ENCODE peak calls at places on chromosomes 6 and 20, in ten cellular contexts. One of them, this sample, is unnamed.

GRCh38 chr20:61933481-61933950 is 132.2 kb downstream of the TAF4 start:
- DNase-seq in NB4: no peak
- DNase-seq in esophagus muscularis mucosa: no peak
- DNase-seq in brain microvascular endothelial cell: no peak
- DNase-seq in mesothelial cell of epicardium: no peak
- DNase-seq in HFFc6: no peak
- DNase-seq in AG10803: no peak
- DNase-seq in AG04449: no peak
- DNase-seq in LNCaP clone FGC: no peak
- DNase-seq in fibroblast of the aortic adventitia: no peak
- DNase-seq in this sample: peak

GRCh38 chr6:53544050-53544499 is 826 bp downstream of the GCLC start:
- DNase-seq in HFFc6: no peak
- DNase-seq in AG10803: no peak
- DNase-seq in LNCaP clone FGC: no peak
- DNase-seq in brain microvascular endothelial cell: no peak
- DNase-seq in NB4: no peak
- DNase-seq in AG04449: no peak
- DNase-seq in esophagus muscularis mucosa: no peak
- DNase-seq in mesothelial cell of epicardium: no peak
- DNase-seq in fibroblast of the aortic adventitia: peak
- DNase-seq in this sample: no peak

GRCh38 chr6:166203003-166203640 is 35.5 kb upstream of the TBXT start:
- DNase-seq in brain microvascular endothelial cell: no peak
- DNase-seq in AG10803: no peak
- DNase-seq in mesothelial cell of epicardium: no peak
- DNase-seq in HFFc6: no peak
- DNase-seq in LNCaP clone FGC: no peak
- DNase-seq in NB4: no peak
- DNase-seq in esophagus muscularis mucosa: no peak
- DNase-seq in fibroblast of the aortic adventitia: no peak
- DNase-seq in AG04449: no peak
- DNase-seq in this sample: no peak

GRCh38 chr6:86744048-86744447 is 193.3 kb upstream of the HTR1E start:
- DNase-seq in esophagus muscularis mucosa: no peak
- DNase-seq in fibroblast of the aortic adventitia: no peak
- DNase-seq in HFFc6: no peak
- DNase-seq in NB4: no peak
- DNase-seq in LNCaP clone FGC: no peak
- DNase-seq in AG04449: no peak
- DNase-seq in AG10803: no peak
- DNase-seq in brain microvascular endothelial cell: no peak
- DNase-seq in mesothelial cell of epicardium: no peak
- DNase-seq in this sample: no peak

GRCh38 chr6:168103036-168103830 is 24.2 kb upstream of the FRMD1 start:
- DNase-seq in esophagus muscularis mucosa: no peak
- DNase-seq in brain microvascular endothelial cell: no peak
- DNase-seq in LNCaP clone FGC: no peak
- DNase-seq in fibroblast of the aortic adventitia: no peak
- DNase-seq in AG04449: no peak
- DNase-seq in NB4: no peak
- DNase-seq in HFFc6: no peak
- DNase-seq in AG10803: no peak
- DNase-seq in mesothelial cell of epicardium: no peak
- DNase-seq in this sample: peak

GRCh38 chr20:46970937-46971630 is 76.4 kb downstream of the EYA2 start:
- DNase-seq in fibroblast of the aortic adventitia: peak
- DNase-seq in brain microvascular endothelial cell: peak
- DNase-seq in AG04449: peak
- DNase-seq in HFFc6: peak
- DNase-seq in NB4: peak
- DNase-seq in AG10803: peak
- DNase-seq in LNCaP clone FGC: peak
- DNase-seq in esophagus muscularis mucosa: no peak
- DNase-seq in mesothelial cell of epicardium: no peak
- DNase-seq in this sample: no peak

GRCh38 chr6:5584072-5584471 is 322.8 kb downstream of the FARS2 start:
- DNase-seq in mesothelial cell of epicardium: no peak
- DNase-seq in LNCaP clone FGC: no peak
- DNase-seq in HFFc6: peak
- DNase-seq in NB4: no peak
- DNase-seq in fibroblast of the aortic adventitia: peak
- DNase-seq in esophagus muscularis mucosa: no peak
- DNase-seq in AG04449: peak
- DNase-seq in brain microvascular endothelial cell: peak
- DNase-seq in AG10803: peak
- DNase-seq in this sample: no peak

GRCh38 chr6:41489284-41489851 is 56.8 kb upstream of the FOXP4 start:
- DNase-seq in HFFc6: no peak
- DNase-seq in AG10803: peak
- DNase-seq in brain microvascular endothelial cell: no peak
- DNase-seq in LNCaP clone FGC: no peak
- DNase-seq in NB4: no peak
- DNase-seq in mesothelial cell of epicardium: no peak
- DNase-seq in esophagus muscularis mucosa: no peak
- DNase-seq in fibroblast of the aortic adventitia: peak
- DNase-seq in AG04449: no peak
- DNase-seq in this sample: no peak

GRCh38 chr6:13362432-13362831 is 34.1 kb upstream of the TBC1D7 start:
- DNase-seq in HFFc6: peak
- DNase-seq in NB4: no peak
- DNase-seq in mesothelial cell of epicardium: no peak
- DNase-seq in AG10803: peak
- DNase-seq in LNCaP clone FGC: no peak
- DNase-seq in AG04449: no peak
- DNase-seq in esophagus muscularis mucosa: no peak
- DNase-seq in brain microvascular endothelial cell: no peak
- DNase-seq in fibroblast of the aortic adventitia: peak
- DNase-seq in this sample: no peak

GRCh38 chr6:132479131-132479530 is 33.8 kb downstream of the STX7 start:
- DNase-seq in mesothelial cell of epicardium: no peak
- DNase-seq in AG10803: peak
- DNase-seq in esophagus muscularis mucosa: no peak
- DNase-seq in NB4: no peak
- DNase-seq in fibroblast of the aortic adventitia: peak
- DNase-seq in brain microvascular endothelial cell: no peak
- DNase-seq in LNCaP clone FGC: no peak
- DNase-seq in AG04449: no peak
- DNase-seq in HFFc6: no peak
- DNase-seq in this sample: no peak

GRCh38 chr6:11592289-11592906 is 54.8 kb downstream of the TMEM170B start:
- DNase-seq in LNCaP clone FGC: no peak
- DNase-seq in brain microvascular endothelial cell: no peak
- DNase-seq in mesothelial cell of epicardium: no peak
- DNase-seq in AG10803: no peak
- DNase-seq in NB4: no peak
- DNase-seq in esophagus muscularis mucosa: peak
- DNase-seq in AG04449: no peak
- DNase-seq in fibroblast of the aortic adventitia: peak
- DNase-seq in HFFc6: no peak
- DNase-seq in this sample: no peak

GRCh38 chr6:11596640-11597237 is 59.2 kb downstream of the TMEM170B start:
- DNase-seq in AG04449: no peak
- DNase-seq in esophagus muscularis mucosa: no peak
- DNase-seq in NB4: no peak
- DNase-seq in mesothelial cell of epicardium: no peak
- DNase-seq in brain microvascular endothelial cell: no peak
- DNase-seq in LNCaP clone FGC: no peak
- DNase-seq in HFFc6: no peak
- DNase-seq in AG10803: no peak
- DNase-seq in fibroblast of the aortic adventitia: no peak
- DNase-seq in this sample: no peak

GRCh38 chr6:11593096-11593495 is 55.5 kb downstream of the TMEM170B start:
- DNase-seq in NB4: no peak
- DNase-seq in brain microvascular endothelial cell: no peak
- DNase-seq in LNCaP clone FGC: no peak
- DNase-seq in HFFc6: no peak
- DNase-seq in fibroblast of the aortic adventitia: no peak
- DNase-seq in AG04449: no peak
- DNase-seq in AG10803: no peak
- DNase-seq in esophagus muscularis mucosa: peak
- DNase-seq in mesothelial cell of epicardium: no peak
- DNase-seq in this sample: no peak

GRCh38 chr6:11598687-11599086 is 61.1 kb downstream of the TMEM170B start:
- DNase-seq in LNCaP clone FGC: no peak
- DNase-seq in AG10803: no peak
- DNase-seq in AG04449: no peak
- DNase-seq in fibroblast of the aortic adventitia: no peak
- DNase-seq in HFFc6: no peak
- DNase-seq in mesothelial cell of epicardium: no peak
- DNase-seq in brain microvascular endothelial cell: no peak
- DNase-seq in esophagus muscularis mucosa: peak
- DNase-seq in NB4: no peak
- DNase-seq in this sample: no peak

DNA sequence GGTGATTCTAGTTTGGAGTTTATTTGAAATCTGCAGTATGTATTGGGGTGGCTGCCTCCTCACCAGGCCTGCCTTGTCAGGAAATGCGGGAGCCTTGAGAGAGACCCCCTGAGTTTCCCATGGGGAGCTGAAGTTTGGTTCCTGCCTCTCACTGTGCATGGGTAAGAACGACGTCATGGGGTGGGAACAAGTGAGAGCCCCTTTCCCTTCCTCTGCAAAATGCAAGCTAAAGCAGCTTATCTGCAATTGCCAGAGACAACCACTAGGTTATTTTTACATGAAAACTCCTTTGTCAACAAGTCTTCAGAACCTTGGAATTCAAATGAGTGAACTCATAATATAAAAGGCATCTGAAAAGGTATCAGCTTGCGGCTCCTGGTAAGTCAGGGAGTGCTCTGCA is 58.4 kb downstream of the TMEM170B start:
- DNase-seq in esophagus muscularis mucosa: peak
- DNase-seq in NB4: peak
- DNase-seq in HFFc6: no peak
- DNase-seq in brain microvascular endothelial cell: peak
- DNase-seq in fibroblast of the aortic adventitia: no peak
- DNase-seq in mesothelial cell of epicardium: no peak
- DNase-seq in AG04449: no peak
- DNase-seq in LNCaP clone FGC: no peak
- DNase-seq in AG10803: no peak
- DNase-seq in this sample: no peak
- TF ChIP-seq CTCF in esophagus muscularis mucosa: peak
- TF ChIP-seq CTCF in NB4: peak
- TF ChIP-seq CTCF in HFFc6: peak
- TF ChIP-seq CTCF in brain microvascular endothelial cell: peak
- TF ChIP-seq CTCF in fibroblast of the aortic adventitia: peak
- TF ChIP-seq CTCF in mesothelial cell of epicardium: peak
- TF ChIP-seq CTCF in AG04449: no peak
- TF ChIP-seq CTCF in LNCaP clone FGC: no peak
- TF ChIP-seq CTCF in AG10803: no peak
- TF ChIP-seq CTCF in this sample: peak

DNA sequence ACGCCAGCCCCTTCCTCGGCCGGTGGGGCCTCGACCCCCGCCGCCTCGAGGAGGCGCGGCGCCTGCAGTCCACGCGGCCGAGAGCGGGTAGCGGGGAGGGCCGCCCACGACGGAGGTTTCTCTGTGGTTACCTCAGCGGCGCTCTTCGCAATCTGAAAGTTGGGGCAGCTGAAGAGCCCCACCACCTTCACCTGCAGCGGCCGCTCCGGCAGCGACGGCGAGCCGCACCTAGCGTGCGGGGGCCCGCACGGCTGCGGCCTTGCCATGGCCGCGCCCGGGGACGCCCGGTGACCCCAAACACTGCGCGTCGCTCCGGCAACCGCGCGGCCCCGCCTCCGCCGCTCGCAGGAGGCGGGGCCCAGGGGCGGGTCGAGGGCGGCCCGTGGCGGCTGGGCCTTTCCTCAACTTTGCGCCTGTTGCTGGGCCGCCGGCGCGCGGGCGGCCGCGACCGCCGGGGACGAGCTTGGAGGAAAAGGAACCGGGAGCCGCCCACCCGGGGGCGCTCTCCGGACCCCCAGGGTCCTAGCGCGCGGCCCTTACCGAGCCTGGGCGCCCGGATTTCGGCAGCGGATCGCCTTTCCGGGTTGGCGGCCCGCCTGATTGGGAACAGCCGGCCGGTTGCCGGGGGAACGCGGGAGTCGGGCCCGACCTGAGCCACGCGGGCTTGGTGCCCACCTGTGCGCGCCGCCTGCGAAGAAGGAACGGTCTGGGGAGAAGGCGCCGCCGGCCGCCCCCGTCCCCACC is at the start of the genes PPIL6 and SMPD2:
- DNase-seq in LNCaP clone FGC: peak
- DNase-seq in HFFc6: peak
- DNase-seq in mesothelial cell of epicardium: peak
- DNase-seq in brain microvascular endothelial cell: peak
- DNase-seq in NB4: peak
- DNase-seq in fibroblast of the aortic adventitia: peak
- DNase-seq in AG10803: peak
- DNase-seq in AG04449: no peak
- DNase-seq in esophagus muscularis mucosa: peak
- DNase-seq in this sample: no peak
- TF ChIP-seq CTCF in LNCaP clone FGC: peak
- TF ChIP-seq CTCF in HFFc6: peak
- TF ChIP-seq CTCF in mesothelial cell of epicardium: peak
- TF ChIP-seq CTCF in brain microvascular endothelial cell: peak
- TF ChIP-seq CTCF in NB4: peak
- TF ChIP-seq CTCF in fibroblast of the aortic adventitia: peak
- TF ChIP-seq CTCF in AG10803: peak
- TF ChIP-seq CTCF in AG04449: peak
- TF ChIP-seq CTCF in esophagus muscularis mucosa: peak
- TF ChIP-seq CTCF in this sample: peak

DNA sequence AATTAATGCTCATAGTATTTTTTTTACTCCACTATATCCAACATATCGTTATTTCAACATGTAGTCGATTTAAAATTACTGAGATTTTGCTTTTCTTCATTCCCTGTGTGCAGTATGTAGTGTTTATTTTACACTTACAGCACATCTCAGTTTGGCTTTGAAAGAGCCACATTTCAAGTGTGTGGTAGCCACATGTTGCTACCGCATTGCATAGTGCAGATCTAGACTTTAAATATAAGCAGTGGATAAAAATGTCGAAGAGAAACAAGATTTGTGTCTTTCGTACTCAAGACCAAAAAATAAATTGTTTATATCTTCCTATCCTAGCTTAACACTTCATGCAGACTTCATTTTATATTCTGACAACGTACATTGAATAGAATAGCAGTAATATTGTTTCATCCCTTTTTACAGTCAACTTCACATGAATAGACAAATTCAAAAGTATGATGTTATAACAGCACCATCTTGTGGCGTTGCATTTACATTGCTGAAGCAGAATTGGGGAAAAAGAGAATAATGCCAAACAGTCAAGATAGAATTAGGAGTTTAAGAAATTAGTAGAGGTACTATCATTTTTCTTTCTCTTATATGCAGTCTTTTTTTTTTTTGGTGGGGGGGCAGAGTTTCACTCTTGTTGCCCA is 29.9 kb downstream of the FBXO5 start:
- DNase-seq in AG10803: peak
- DNase-seq in NB4: peak
- DNase-seq in HFFc6: peak
- DNase-seq in mesothelial cell of epicardium: no peak
- DNase-seq in esophagus muscularis mucosa: no peak
- DNase-seq in LNCaP clone FGC: peak
- DNase-seq in brain microvascular endothelial cell: peak
- DNase-seq in AG04449: no peak
- DNase-seq in fibroblast of the aortic adventitia: peak
- DNase-seq in this sample: no peak
- TF ChIP-seq CTCF in AG10803: peak
- TF ChIP-seq CTCF in NB4: peak
- TF ChIP-seq CTCF in HFFc6: peak
- TF ChIP-seq CTCF in mesothelial cell of epicardium: peak
- TF ChIP-seq CTCF in esophagus muscularis mucosa: peak
- TF ChIP-seq CTCF in LNCaP clone FGC: peak
- TF ChIP-seq CTCF in brain microvascular endothelial cell: peak
- TF ChIP-seq CTCF in AG04449: peak
- TF ChIP-seq CTCF in fibroblast of the aortic adventitia: peak
- TF ChIP-seq CTCF in this sample: peak

GRCh38 chr6:43559328-43559727 is 16.5 kb downstream of the XPO5 start:
- DNase-seq in NB4: no peak
- DNase-seq in mesothelial cell of epicardium: no peak
- DNase-seq in LNCaP clone FGC: no peak
- DNase-seq in HFFc6: no peak
- DNase-seq in AG04449: no peak
- DNase-seq in fibroblast of the aortic adventitia: no peak
- DNase-seq in esophagus muscularis mucosa: no peak
- DNase-seq in brain microvascular endothelial cell: no peak
- DNase-seq in AG10803: no peak
- DNase-seq in this sample: no peak
- TF ChIP-seq CTCF in NB4: no peak
- TF ChIP-seq CTCF in mesothelial cell of epicardium: no peak
- TF ChIP-seq CTCF in LNCaP clone FGC: no peak
- TF ChIP-seq CTCF in HFFc6: no peak
- TF ChIP-seq CTCF in AG04449: no peak
- TF ChIP-seq CTCF in fibroblast of the aortic adventitia: no peak
- TF ChIP-seq CTCF in esophagus muscularis mucosa: no peak
- TF ChIP-seq CTCF in brain microvascular endothelial cell: no peak
- TF ChIP-seq CTCF in AG10803: no peak
- TF ChIP-seq CTCF in this sample: no peak

This sample was measured in chondrocyte.